ENCODE peak calls at places on chromosomes 7 and 10, in seven cellular contexts. Q is thyroid gland, H is heart right ventricle, N is transverse colon, J is lower lobe of right lung, Y is ovary, C is endodermal cell. U is an unnamed sample.

GRCh38 chr10:45453639-45454250 is 79.7 kb downstream of the ALOX5 start:
- DNase-seq in Q (no peak), H (no peak), N (no peak), J (no peak), Y (no peak), C (no peak), U (no peak)

GRCh38 chr10:110802551-110803238 is 69.0 kb upstream of the PDCD4 start:
- DNase-seq in Q (peak; percentile 99), H (peak; percentile 86), N (peak; percentile 75), J (peak; percentile 79), Y (peak; percentile 44), C (no peak), U (peak; percentile 31)

GRCh38 chr10:132446195-132446581 is 49.2 kb downstream of the PWWP2B start:
- DNase-seq in Q (no peak), H (no peak), N (no peak), J (no peak), Y (peak; percentile 31), C (no peak), U (no peak)

GRCh38 chr10:80081026-80081425 is 2.6 kb downstream of the TMEM254 start:
- DNase-seq in Q (peak; percentile 52), H (no peak), N (no peak), J (no peak), Y (no peak), C (no peak), U (no peak)

GRCh38 chr7:48042216-48042615 is 6.9 kb downstream of the C7orf57 start:
- DNase-seq in Q (no peak), H (no peak), N (no peak), J (no peak), Y (no peak), C (no peak), U (peak; percentile 16)

GRCh38 chr10:115514895-115515294 is 421.7 kb downstream of the ATRNL1 start:
- DNase-seq in Q (no peak), H (no peak), N (no peak), J (no peak), Y (no peak), C (no peak), U (no peak)

GRCh38 chr10:102269017-102269416 is 23.7 kb downstream of the GBF1 start:
- DNase-seq in Q (no peak), H (no peak), N (no peak), J (no peak), Y (no peak), C (no peak), U (no peak)

GRCh38 chr7:1531263-1531978 is 919 bp downstream of the MAFK start:
- DNase-seq in Q (peak; percentile 85), H (peak; percentile 45), N (peak; percentile 55), J (no peak), Y (peak; percentile 48), C (no peak), U (no peak)

GRCh38 chr10:60883187-60883586 is 60.8 kb downstream of the RHOBTB1 start:
- DNase-seq in Q (peak; percentile 4), H (peak; percentile 38), N (peak; percentile 19), J (no peak), Y (no peak), C (peak; percentile 61), U (peak; percentile 42)

GRCh38 chr7:925601-926000 is 28.9 kb downstream of the ADAP1 start:
- DNase-seq in Q (peak; percentile 8), H (no peak), N (peak; percentile 78), J (peak; percentile 66), Y (peak; percentile 10), C (no peak), U (no peak)

GRCh38 chr7:26144681-26145080 is 7.3 kb upstream of the NFE2L3 start:
- DNase-seq in Q (no peak), H (no peak), N (no peak), J (no peak), Y (no peak), C (no peak), U (peak; percentile 37)

GRCh38 chr10:126199221-126199998 is 188.9 kb downstream of the ADAM12 start:
- DNase-seq in Q (no peak), H (no peak), N (no peak), J (no peak), Y (no peak), C (no peak), U (no peak)

GRCh38 chr10:15267496-15267895 is 99.0 kb upstream of the NMT2 start:
- DNase-seq in Q (no peak), H (no peak), N (no peak), J (no peak), Y (no peak), C (peak; percentile 55), U (no peak)

GRCh38 chr7:112723416-112723815 is 66.8 kb downstream of the TMEM168 start:
- DNase-seq in Q (no peak), H (no peak), N (no peak), J (no peak), Y (no peak), C (no peak), U (no peak)

GRCh38 chr10:42753507-42754154 is 29.0 kb upstream of the BMS1 start:
- DNase-seq in Q (peak; percentile 41), H (no peak), N (no peak), J (peak; percentile 51), Y (no peak), C (no peak), U (no peak)

GRCh38 chr10:3192856-3193635 is 20.5 kb upstream of the PITRM1 start:
- DNase-seq in Q (peak; percentile 54), H (peak; percentile 56), N (peak; percentile 61), J (no peak), Y (no peak), C (peak; percentile 71), U (peak; percentile 81)

GRCh38 chr7:121475806-121476205 is 79.7 kb upstream of the FAM3C start:
- DNase-seq in Q (peak; percentile 23), H (peak; percentile 8), N (peak; percentile 68), J (no peak), Y (peak; percentile 80), C (no peak), U (no peak)

GRCh38 chr10:23293145-23293724 is 51.4 kb downstream of the C10orf67 start:
- DNase-seq in Q (no peak), H (no peak), N (no peak), J (no peak), Y (no peak), C (peak; percentile 88), U (peak; percentile 83)

GRCh38 chr10:77390481-77390891 is 247.1 kb downstream of the KCNMA1 start:
- DNase-seq in Q (no peak), H (no peak), N (no peak), J (no peak), Y (no peak), C (peak; percentile 44), U (no peak)

GRCh38 chr10:49172204-49173132 is 15.7 kb downstream of the TMEM273 start:
- DNase-seq in Q (no peak), H (no peak), N (no peak), J (no peak), Y (no peak), C (no peak), U (no peak)

GRCh38 chr7:150368884-150369739 is 490 bp downstream of the REPIN1 start:
- DNase-seq in Q (peak; percentile 77), H (peak; percentile 85), N (peak; percentile 67), J (peak; percentile 75), Y (peak; percentile 59), C (peak; percentile 94), U (peak; percentile 41)

GRCh38 chr10:3399756-3400155 is 227.2 kb upstream of the PITRM1 start:
- DNase-seq in Q (no peak), H (no peak), N (no peak), J (no peak), Y (no peak), C (no peak), U (no peak)

GRCh38 chr7:137469191-137469811 is 125.8 kb upstream of the PTN start:
- DNase-seq in Q (no peak), H (no peak), N (no peak), J (no peak), Y (no peak), C (no peak), U (no peak)

GRCh38 chr7:74233655-74234280 is 20.4 kb downstream of the RFC2 start:
- DNase-seq in Q (no peak), H (no peak), N (no peak), J (no peak), Y (no peak), C (no peak), U (no peak)

GRCh38 chr7:35720849-35721248 is 25.9 kb upstream of the HERPUD2 start:
- DNase-seq in Q (no peak), H (no peak), N (no peak), J (no peak), Y (no peak), C (no peak), U (no peak)

GRCh38 chr7:22561895-22562593 is 62.1 kb upstream of the STEAP1B start:
- DNase-seq in Q (peak; percentile 58), H (no peak), N (no peak), J (no peak), Y (no peak), C (peak; percentile 71), U (no peak)
- H3K4me3 ChIP-seq in Q (no peak overlapping the region), H (peak overlapping the region; percentile 16), N (no peak overlapping the region), J (no peak overlapping the region), Y (no peak overlapping the region), C (peak overlapping the region; percentile 33), U (no peak overlapping the region)

DNA sequence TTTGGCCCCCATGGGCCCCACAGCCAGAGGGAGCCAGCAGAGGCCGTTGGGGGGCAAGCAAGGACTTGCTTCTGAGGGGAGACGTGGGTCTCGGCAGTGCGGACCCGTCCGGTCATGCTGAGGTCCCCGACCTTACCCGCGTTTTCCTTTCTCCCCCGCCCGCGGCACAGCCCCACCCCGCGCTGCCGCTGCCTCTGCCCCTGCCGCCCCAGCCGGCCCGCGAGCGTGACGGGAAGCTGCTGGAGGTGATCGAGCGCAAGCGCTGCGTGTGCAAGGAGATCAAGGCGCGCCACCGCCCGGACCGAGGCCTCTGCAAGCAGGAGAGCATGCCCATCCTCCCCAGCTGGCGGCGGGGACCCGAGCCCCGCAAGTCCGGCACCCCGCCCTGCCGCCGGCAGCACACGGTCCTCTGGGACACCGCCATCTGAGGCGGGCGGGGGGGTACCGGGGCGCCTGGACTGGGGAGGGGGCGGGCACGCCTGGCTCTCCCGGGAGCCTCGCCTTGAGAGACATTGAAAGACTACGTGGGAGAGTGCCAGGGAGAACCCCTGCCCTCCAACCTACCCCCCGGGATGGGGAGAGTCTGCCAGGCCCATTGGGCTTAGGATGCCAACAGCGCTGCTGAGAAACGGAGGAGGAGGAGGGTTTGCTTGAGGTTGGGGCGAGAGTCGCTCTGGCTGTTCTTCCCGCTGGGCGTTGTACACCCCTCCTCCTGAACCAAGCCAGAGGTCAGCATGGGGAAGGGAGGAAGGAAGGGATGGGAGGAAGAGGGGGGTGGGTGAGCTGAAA is 9.9 kb downstream of the NYAP1 start:
- DNase-seq in Q (peak; percentile 67), H (no peak), N (peak; percentile 61), J (peak; percentile 68), Y (peak; percentile 55), C (peak; percentile 78), U (no peak)
- TF ChIP-seq CTCF in Q (no peak), H (no peak), N (no peak), J (peak; percentile 24), Y (no peak), C (no peak), U (no peak)

DNA sequence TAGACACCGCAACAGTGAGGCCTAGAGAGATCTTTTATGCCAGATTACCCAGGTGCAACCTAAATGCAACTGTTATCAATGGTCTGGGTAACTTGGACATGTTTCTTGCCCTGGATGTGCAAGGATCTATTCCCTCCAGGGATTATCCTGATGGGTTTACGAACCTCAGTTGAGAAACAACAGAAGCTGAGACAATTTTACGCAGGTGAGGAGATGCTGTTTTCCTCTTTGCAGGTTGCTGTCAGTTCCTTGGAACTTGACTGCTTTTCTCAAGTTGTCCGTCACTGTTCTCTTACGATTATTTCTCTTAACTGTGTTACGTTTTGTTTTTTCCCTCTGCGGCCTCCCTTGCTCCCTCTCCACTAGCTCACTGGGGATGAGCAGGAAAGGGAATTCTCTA is 1.4 kb downstream of the PURB start:
- DNase-seq in Q (no peak), H (no peak), N (no peak), J (no peak), Y (no peak), C (no peak), U (no peak)
- H3K4me1 ChIP-seq in Q (peaks cover 55% of the 10 kb centered on the region), H (peaks cover 55% of the 10 kb centered on the region), N (peaks cover 60% of the 10 kb centered on the region), J (peaks cover 57% of the 10 kb centered on the region), Y (peaks cover 14% of the 10 kb centered on the region), C (peaks cover 6% of the 10 kb centered on the region), U (peaks cover 43% of the 10 kb centered on the region)

GRCh38 chr7:71886066-71886465 is 526.1 kb downstream of the CALN1 start:
- DNase-seq in Q (no peak), H (no peak), N (no peak), J (no peak), Y (no peak), C (no peak), U (no peak)
- H3K4me3 ChIP-seq in Q (no peak overlapping the region), H (no peak overlapping the region), N (no peak overlapping the region), J (no peak overlapping the region), Y (no peak overlapping the region), C (no peak overlapping the region), U (no peak overlapping the region)